ENCODE peak calls at places on chromosomes 4 and X, in seven cellular contexts. One of them, this sample, is unnamed.

GRCh38 chr4:7266525-7267292 is 74.4 kb downstream of the SORCS2 start:
- DNase-seq in HCT116: peak; percentile 32
- DNase-seq in K562: no peak
- DNase-seq in SK-N-SH: no peak
- DNase-seq in GM12878: no peak
- DNase-seq in HepG2: no peak
- DNase-seq in H1: peak; percentile 23
- DNase-seq in this sample: no peak

GRCh38 chr4:101200561-101200960 is 146.8 kb downstream of the PPP3CA start:
- DNase-seq in HCT116: peak; percentile 86
- DNase-seq in K562: no peak
- DNase-seq in SK-N-SH: no peak
- DNase-seq in GM12878: no peak
- DNase-seq in HepG2: peak; percentile 48
- DNase-seq in H1: no peak
- DNase-seq in this sample: peak; percentile 74

GRCh38 chr4:1978741-1979476 is 29.9 kb downstream of the NELFA start:
- DNase-seq in HCT116: no peak
- DNase-seq in K562: no peak
- DNase-seq in SK-N-SH: no peak
- DNase-seq in GM12878: no peak
- DNase-seq in HepG2: no peak
- DNase-seq in H1: no peak
- DNase-seq in this sample: no peak

GRCh38 chr4:35175894-35176293 is 1068.4 kb downstream of the ARAP2 start:
- DNase-seq in HCT116: no peak
- DNase-seq in K562: no peak
- DNase-seq in SK-N-SH: no peak
- DNase-seq in GM12878: no peak
- DNase-seq in HepG2: no peak
- DNase-seq in H1: no peak
- DNase-seq in this sample: no peak

GRCh38 chr4:64756016-64756415 is 346.8 kb upstream of the TECRL start:
- DNase-seq in HCT116: no peak
- DNase-seq in K562: no peak
- DNase-seq in SK-N-SH: no peak
- DNase-seq in GM12878: no peak
- DNase-seq in HepG2: no peak
- DNase-seq in H1: no peak
- DNase-seq in this sample: no peak

GRCh38 chr4:41400296-41400695 is 137.7 kb upstream of the LIMCH1 start:
- DNase-seq in HCT116: no peak
- DNase-seq in K562: no peak
- DNase-seq in SK-N-SH: no peak
- DNase-seq in GM12878: no peak
- DNase-seq in HepG2: no peak
- DNase-seq in H1: no peak
- DNase-seq in this sample: no peak

GRCh38 chrX:23784487-23785301 is 1.7 kb downstream of the SAT1 start:
- DNase-seq in HCT116: no peak
- DNase-seq in K562: peak; percentile 48
- DNase-seq in SK-N-SH: no peak
- DNase-seq in GM12878: no peak
- DNase-seq in HepG2: no peak
- DNase-seq in H1: no peak
- DNase-seq in this sample: no peak

GRCh38 chrX:13432376-13432775 is 112.5 kb upstream of the ATXN3L start:
- DNase-seq in HCT116: no peak
- DNase-seq in K562: no peak
- DNase-seq in SK-N-SH: no peak
- DNase-seq in GM12878: no peak
- DNase-seq in HepG2: no peak
- DNase-seq in H1: no peak
- DNase-seq in this sample: no peak

GRCh38 chrX:119482497-119483480 is 14.5 kb downstream of the SLC25A5 start:
- DNase-seq in HCT116: no peak
- DNase-seq in K562: peak; percentile 76
- DNase-seq in SK-N-SH: peak; percentile 55
- DNase-seq in GM12878: no peak
- DNase-seq in HepG2: no peak
- DNase-seq in H1: no peak
- DNase-seq in this sample: no peak

GRCh38 chrX:69238153-69238959 is 73.1 kb upstream of the PJA1 start:
- DNase-seq in HCT116: no peak
- DNase-seq in K562: no peak
- DNase-seq in SK-N-SH: peak; percentile 73
- DNase-seq in GM12878: no peak
- DNase-seq in HepG2: no peak
- DNase-seq in H1: no peak
- DNase-seq in this sample: no peak

GRCh38 chr4:18234108-18234507 is 212.6 kb upstream of the LCORL start:
- DNase-seq in HCT116: no peak
- DNase-seq in K562: no peak
- DNase-seq in SK-N-SH: no peak
- DNase-seq in GM12878: no peak
- DNase-seq in HepG2: no peak
- DNase-seq in H1: no peak
- DNase-seq in this sample: no peak

GRCh38 chrX:31124536-31124935 is 52.7 kb upstream of the FTHL17 start:
- DNase-seq in HCT116: no peak
- DNase-seq in K562: no peak
- DNase-seq in SK-N-SH: no peak
- DNase-seq in GM12878: no peak
- DNase-seq in HepG2: no peak
- DNase-seq in H1: no peak
- DNase-seq in this sample: no peak

GRCh38 chr4:122356317-122356818 is 22.4 kb upstream of the ADAD1 start:
- DNase-seq in HCT116: no peak
- DNase-seq in K562: no peak
- DNase-seq in SK-N-SH: no peak
- DNase-seq in GM12878: no peak
- DNase-seq in HepG2: no peak
- DNase-seq in H1: no peak
- DNase-seq in this sample: no peak

GRCh38 chr4:107999932-108000539 is 10.3 kb downstream of the HADH start:
- DNase-seq in HCT116: no peak
- DNase-seq in K562: no peak
- DNase-seq in SK-N-SH: no peak
- DNase-seq in GM12878: no peak
- DNase-seq in HepG2: no peak
- DNase-seq in H1: no peak
- DNase-seq in this sample: no peak

GRCh38 chrX:94454159-94454558 is 780.2 kb downstream of the FAM133A start:
- DNase-seq in HCT116: no peak
- DNase-seq in K562: no peak
- DNase-seq in SK-N-SH: no peak
- DNase-seq in GM12878: no peak
- DNase-seq in HepG2: no peak
- DNase-seq in H1: no peak
- DNase-seq in this sample: no peak

GRCh38 chr4:52825311-52826090 is 36.6 kb upstream of the RASL11B start:
- DNase-seq in HCT116: peak; percentile 16
- DNase-seq in K562: no peak
- DNase-seq in SK-N-SH: no peak
- DNase-seq in GM12878: no peak
- DNase-seq in HepG2: peak; percentile 54
- DNase-seq in H1: no peak
- DNase-seq in this sample: no peak

GRCh38 chr4:89549907-89550306 is 242.3 kb upstream of the GPRIN3 start:
- DNase-seq in HCT116: no peak
- DNase-seq in K562: no peak
- DNase-seq in SK-N-SH: no peak
- DNase-seq in GM12878: no peak
- DNase-seq in HepG2: no peak
- DNase-seq in H1: no peak
- DNase-seq in this sample: no peak

DNA sequence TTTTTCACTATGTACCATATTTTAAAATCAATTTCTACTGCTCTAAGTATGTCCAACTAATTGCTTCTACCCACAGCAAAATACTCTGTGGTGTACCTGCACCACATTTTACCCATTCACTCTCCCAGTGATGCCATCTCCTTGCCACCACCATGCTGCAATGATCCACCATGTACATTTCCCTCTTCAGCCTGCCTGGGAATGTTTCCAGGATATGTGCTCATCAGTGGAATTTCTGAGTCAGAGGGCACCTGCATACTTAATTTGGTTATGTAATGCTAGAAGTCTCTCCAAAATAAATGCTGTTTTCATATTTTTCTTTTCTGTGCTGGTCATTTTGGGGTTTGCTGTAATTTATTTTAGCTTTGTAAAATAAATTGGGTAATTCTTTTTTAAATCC is 33.2 kb upstream of the OCIAD2 start:
- DNase-seq in HCT116: no peak
- DNase-seq in K562: no peak
- DNase-seq in SK-N-SH: no peak
- DNase-seq in GM12878: no peak
- DNase-seq in HepG2: no peak
- DNase-seq in H1: no peak
- DNase-seq in this sample: peak; percentile 82
- TF ChIP-seq SIN3A in HCT116: no peak
- TF ChIP-seq SIN3A in K562: no peak
- TF ChIP-seq SIN3A in SK-N-SH: no peak
- TF ChIP-seq SIN3A in GM12878: no peak
- TF ChIP-seq SIN3A in HepG2: no peak
- TF ChIP-seq SIN3A in H1: no peak
- TF ChIP-seq SIN3A in this sample: no peak

DNA sequence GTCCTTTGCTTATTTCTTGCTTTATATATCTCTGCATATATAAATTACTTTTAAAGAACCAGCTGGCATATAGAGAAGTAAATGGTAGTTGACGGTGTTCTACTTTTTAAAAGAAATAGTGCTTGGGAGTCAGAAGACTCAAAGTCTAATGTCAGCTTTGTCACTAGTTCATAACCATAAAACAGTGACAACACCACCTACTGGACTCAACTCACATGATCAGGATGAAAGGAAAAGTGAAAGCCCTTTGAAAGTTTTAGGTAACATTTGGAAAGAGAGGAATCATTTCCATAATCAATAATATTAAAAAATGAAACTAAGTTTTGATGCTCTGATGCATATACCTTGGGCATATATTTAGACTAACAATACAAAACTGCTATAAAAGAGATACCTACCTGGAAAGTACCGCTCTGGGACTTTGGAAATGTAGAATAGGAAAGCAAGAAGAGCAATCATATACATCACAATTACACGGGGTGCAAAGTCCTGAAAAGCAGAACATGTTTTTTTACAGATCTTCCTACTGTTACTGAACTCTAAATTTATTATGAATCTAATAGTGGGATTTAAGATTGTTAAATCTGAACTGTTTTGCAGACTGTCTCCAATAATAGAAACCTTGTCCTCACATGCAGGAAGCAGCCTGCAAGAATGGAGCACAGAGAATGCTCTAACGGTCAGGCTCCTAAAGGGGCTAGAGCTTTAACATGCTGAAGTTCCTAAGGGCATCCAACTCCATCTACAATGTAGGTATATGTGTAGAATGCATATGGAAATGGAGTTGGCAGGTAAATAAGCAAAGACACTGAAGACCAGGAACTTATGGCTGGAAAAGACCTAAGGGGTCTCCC is 15.6 kb downstream of the PAQR3 start:
- DNase-seq in HCT116: no peak
- DNase-seq in K562: no peak
- DNase-seq in SK-N-SH: no peak
- DNase-seq in GM12878: no peak
- DNase-seq in HepG2: peak; percentile 25
- DNase-seq in H1: no peak
- DNase-seq in this sample: no peak
- H3K27ac ChIP-seq in HCT116: no peak overlapping the region
- H3K27ac ChIP-seq in K562: no peak overlapping the region
- H3K27ac ChIP-seq in SK-N-SH: no peak overlapping the region
- H3K27ac ChIP-seq in GM12878: no peak overlapping the region
- H3K27ac ChIP-seq in HepG2: no peak overlapping the region
- H3K27ac ChIP-seq in H1: no peak overlapping the region
- H3K27ac ChIP-seq in this sample: no peak overlapping the region

GRCh38 chrX:152941328-152942111 is 43.7 kb downstream of the ZNF185 start:
- DNase-seq in HCT116: peak; percentile 77
- DNase-seq in K562: peak; percentile 95
- DNase-seq in SK-N-SH: peak; percentile 96
- DNase-seq in GM12878: peak; percentile 69
- DNase-seq in HepG2: peak; percentile 63
- DNase-seq in H1: peak; percentile 75
- DNase-seq in this sample: peak; percentile 68
- TF ChIP-seq CTCF in HCT116: peak; percentile 62
- TF ChIP-seq CTCF in K562: peak; percentile 89
- TF ChIP-seq CTCF in SK-N-SH: peak; percentile 81
- TF ChIP-seq CTCF in GM12878: peak; percentile 75
- TF ChIP-seq CTCF in HepG2: peak; percentile 92
- TF ChIP-seq CTCF in H1: peak; percentile 57
- TF ChIP-seq CTCF in this sample: peak; percentile 91

GRCh38 chrX:46648660-46649059 is 75.1 kb downstream of the CHST7 start:
- DNase-seq in HCT116: no peak
- DNase-seq in K562: no peak
- DNase-seq in SK-N-SH: no peak
- DNase-seq in GM12878: no peak
- DNase-seq in HepG2: no peak
- DNase-seq in H1: no peak
- DNase-seq in this sample: no peak

GRCh38 chrX:46649421-46650260 is 76.1 kb downstream of the CHST7 start:
- DNase-seq in HCT116: no peak
- DNase-seq in K562: no peak
- DNase-seq in SK-N-SH: peak; percentile 52
- DNase-seq in GM12878: no peak
- DNase-seq in HepG2: no peak
- DNase-seq in H1: peak; percentile 13
- DNase-seq in this sample: no peak

DNA sequence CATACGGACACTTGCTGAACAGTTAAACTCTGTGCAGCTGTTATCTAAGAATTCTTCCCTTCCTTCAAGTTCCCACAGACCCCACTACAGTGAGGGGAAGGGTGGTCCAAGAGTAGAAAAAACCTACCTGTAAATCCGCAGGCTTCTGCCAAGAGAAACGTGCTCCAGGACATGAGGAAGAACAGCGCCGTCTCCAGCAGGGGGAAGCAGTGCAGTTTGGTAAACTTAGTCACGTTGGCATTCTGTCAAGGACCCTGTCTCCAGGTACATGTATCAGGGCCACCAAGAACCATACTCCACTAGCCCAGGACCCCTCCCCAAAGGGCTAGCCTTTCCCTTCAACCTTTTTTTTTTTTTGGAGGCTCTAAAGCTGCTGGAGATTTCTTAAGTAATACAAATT is 79.9 kb downstream of the CHST7 start:
- DNase-seq in HCT116: no peak
- DNase-seq in K562: peak; percentile 29
- DNase-seq in SK-N-SH: peak; percentile 34
- DNase-seq in GM12878: no peak
- DNase-seq in HepG2: peak; percentile 3
- DNase-seq in H1: no peak
- DNase-seq in this sample: no peak
- TF ChIP-seq SIN3A in HCT116: no peak
- TF ChIP-seq SIN3A in K562: no peak
- TF ChIP-seq SIN3A in SK-N-SH: no peak
- TF ChIP-seq SIN3A in GM12878: no peak
- TF ChIP-seq SIN3A in HepG2: no peak
- TF ChIP-seq SIN3A in H1: no peak
- TF ChIP-seq SIN3A in this sample: no peak

GRCh38 chr4:182145360-182145905 is 97.8 kb upstream of the TENM3 start:
- DNase-seq in HCT116: no peak
- DNase-seq in K562: no peak
- DNase-seq in SK-N-SH: peak; percentile 34
- DNase-seq in GM12878: no peak
- DNase-seq in HepG2: no peak
- DNase-seq in H1: no peak
- DNase-seq in this sample: no peak
- H3K27ac ChIP-seq in HCT116: no peak overlapping the region
- H3K27ac ChIP-seq in K562: no peak overlapping the region
- H3K27ac ChIP-seq in SK-N-SH: no peak overlapping the region
- H3K27ac ChIP-seq in GM12878: no peak overlapping the region
- H3K27ac ChIP-seq in HepG2: no peak overlapping the region
- H3K27ac ChIP-seq in H1: peak overlapping the region; percentile 77
- H3K27ac ChIP-seq in this sample: no peak overlapping the region

This sample was measured in Panc1.